ENCODE peak calls at places on chromosome 1, in ten cellular contexts. K, H, R, I, U, T, Z, X, E and S are unnamed samples.
A peak's percentile ranks its signal among the peaks of the same experiment; 100 is the strongest.

GRCh38 chr1:22508329-22508728 is 55.0 kb upstream of the EPHA8 start:
- DNase-seq in K (no peak), H (no peak), R (no peak), I (no peak), U (no peak), T (peak; percentile 30), Z (no peak), X (no peak), E (no peak), S (no peak)

GRCh38 chr1:91650764-91651163 is 150.1 kb downstream of the CDC7 start:
- DNase-seq in K (no peak), H (no peak), R (no peak), I (peak; percentile 83), U (peak; percentile 98), T (peak; percentile 100), Z (peak; percentile 77), X (no peak), E (no peak), S (no peak)

GRCh38 chr1:10890391-10891073 is 94.1 kb upstream of the CASZ1 start:
- DNase-seq in K (peak; percentile 36), H (no peak), R (no peak), I (no peak), U (no peak), T (no peak), Z (peak; percentile 14), X (no peak), E (no peak), S (no peak)

GRCh38 chr1:83959824-83960441 is 39.0 kb downstream of the TTLL7 start:
- DNase-seq in K (no peak), H (no peak), R (no peak), I (no peak), U (no peak), T (peak; percentile 79), Z (no peak), X (no peak), E (no peak), S (no peak)

GRCh38 chr1:119288751-119289150 is 79.8 kb upstream of the HAO2 start:
- DNase-seq in K (no peak), H (no peak), R (no peak), I (no peak), U (no peak), T (peak; percentile 12), Z (no peak), X (no peak), E (no peak), S (no peak)

GRCh38 chr1:173205146-173206051 is 1.7 kb downstream of the TNFSF4 start:
- DNase-seq in K (no peak), H (no peak), R (no peak), I (peak; percentile 39), U (no peak), T (peak; percentile 78), Z (no peak), X (no peak), E (no peak), S (no peak)

GRCh38 chr1:91725961-91726704 is 159.8 kb downstream of the TGFBR3 start:
- DNase-seq in K (no peak), H (no peak), R (no peak), I (peak; percentile 68), U (no peak), T (peak; percentile 97), Z (peak; percentile 56), X (no peak), E (no peak), S (no peak)

GRCh38 chr1:27671964-27672749 is at the start of gene IFI6:
- DNase-seq in K (peak; percentile 82), H (peak; percentile 91), R (no peak), I (peak; percentile 95), U (peak; percentile 89), T (peak; percentile 95), Z (peak; percentile 87), X (peak; percentile 61), E (peak; percentile 70), S (peak; percentile 87)

GRCh38 chr1:174800221-174800791 is 199.4 kb upstream of the CACYBP start:
- DNase-seq in K (no peak), H (no peak), R (no peak), I (no peak), U (no peak), T (peak; percentile 3), Z (no peak), X (no peak), E (no peak), S (no peak)

GRCh38 chr1:213649373-213649772 is 338.4 kb upstream of the PROX1 start:
- DNase-seq in K (no peak), H (no peak), R (no peak), I (no peak), U (no peak), T (no peak), Z (no peak), X (no peak), E (no peak), S (no peak)

GRCh38 chr1:28887418-28887834 is 26.9 kb upstream of the EPB41 start:
- DNase-seq in K (peak; percentile 13), H (peak; percentile 59), R (no peak), I (no peak), U (no peak), T (no peak), Z (no peak), X (no peak), E (peak; percentile 45), S (peak; percentile 58)

GRCh38 chr1:21864730-21865129 is 52.7 kb downstream of the LDLRAD2 start:
- DNase-seq in K (no peak), H (no peak), R (no peak), I (no peak), U (no peak), T (no peak), Z (peak; percentile 48), X (no peak), E (no peak), S (no peak)

GRCh38 chr1:84300991-84301758 is at the start of gene SAMD13:
- DNase-seq in K (peak; percentile 67), H (peak; percentile 38), R (no peak), I (peak; percentile 76), U (peak; percentile 39), T (peak; percentile 69), Z (peak; percentile 65), X (peak; percentile 58), E (no peak), S (peak; percentile 32)

DNA sequence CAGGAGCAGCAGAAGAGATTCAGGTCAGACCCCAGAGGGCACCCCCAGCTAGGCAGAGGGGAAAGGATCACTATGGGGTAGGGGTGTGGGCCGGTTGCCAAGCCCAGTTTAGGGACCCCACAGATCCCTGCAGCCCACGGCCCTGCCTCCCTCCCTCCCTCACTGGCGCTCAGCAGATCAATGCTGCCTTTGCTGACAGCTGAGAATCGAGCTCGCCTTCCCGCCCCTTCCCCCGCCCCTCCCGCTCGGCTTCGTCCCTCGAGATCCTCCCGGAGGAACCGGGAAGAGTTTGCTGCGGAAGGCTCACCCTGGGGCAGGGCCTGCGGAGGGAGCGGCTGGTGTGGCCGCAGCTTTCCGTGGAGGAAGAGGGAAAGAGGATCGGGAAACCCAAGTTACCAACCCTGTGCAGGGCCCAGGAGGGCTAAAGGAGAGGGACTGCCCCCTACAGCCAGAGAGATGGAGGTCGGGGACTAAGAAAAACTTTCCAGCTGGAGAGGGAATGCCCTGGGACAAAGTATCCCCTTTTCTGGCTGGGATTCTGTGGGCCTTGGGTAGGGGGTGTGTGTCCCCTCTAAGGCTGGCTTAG is 1.1 kb upstream of the KCNQ4 start:
- DNase-seq in K (peak; percentile 28), H (no peak), R (no peak), I (no peak), U (no peak), T (no peak), Z (peak; percentile 67), X (no peak), E (peak; percentile 46), S (peak; percentile 15)
- TF ChIP-seq CTCF in K (no peak), H (no peak), R (no peak), I (no peak), U (peak; percentile 50), T (peak; percentile 14), Z (no peak), X (no peak), E (no peak), S (no peak)

GRCh38 chr1:8962812-8963669 is 17.4 kb downstream of the CA6 start:
- DNase-seq in K (peak; percentile 58), H (peak; percentile 77), R (no peak), I (peak; percentile 81), U (no peak), T (no peak), Z (no peak), X (no peak), E (peak; percentile 59), S (peak; percentile 80)
- TF ChIP-seq CTCF in K (peak; percentile 46), H (peak; percentile 52), R (no peak), I (peak; percentile 44), U (peak; percentile 55), T (peak; percentile 30), Z (peak; percentile 15), X (peak; percentile 65), E (peak; percentile 51), S (peak; percentile 47)

GRCh38 chr1:78987042-78987441 is 19.5 kb downstream of the ADGRL4 start:
- DNase-seq in K (no peak), H (no peak), R (no peak), I (no peak), U (no peak), T (no peak), Z (no peak), X (no peak), E (no peak), S (no peak)
- TF ChIP-seq CTCF in K (no peak), H (no peak), R (no peak), I (no peak), U (no peak), T (no peak), Z (no peak), X (no peak), E (no peak), S (no peak)

GRCh38 chr1:64470670-64471217 is 815 bp downstream of the CACHD1 start:
- DNase-seq in K (peak; percentile 38), H (peak; percentile 45), R (no peak), I (peak; percentile 27), U (no peak), T (no peak), Z (peak; percentile 64), X (no peak), E (peak; percentile 52), S (peak; percentile 32)

GRCh38 chr1:64469614-64469976 is 334 bp upstream of the CACHD1 start:
- DNase-seq in K (no peak), H (no peak), R (no peak), I (peak; percentile 41), U (no peak), T (no peak), Z (no peak), X (no peak), E (no peak), S (no peak)

GRCh38 chr1:64471218-64471719 is 1.3 kb downstream of the CACHD1 start:
- DNase-seq in K (peak; percentile 27), H (peak; percentile 32), R (no peak), I (peak; percentile 25), U (no peak), T (no peak), Z (peak; percentile 71), X (no peak), E (peak; percentile 54), S (peak; percentile 25)

GRCh38 chr1:64469121-64469520 is 808 bp upstream of the CACHD1 start:
- DNase-seq in K (no peak), H (no peak), R (no peak), I (no peak), U (no peak), T (no peak), Z (no peak), X (no peak), E (no peak), S (no peak)

GRCh38 chr1:64469977-64470669 is at the start of gene CACHD1:
- DNase-seq in K (peak; percentile 77), H (peak; percentile 77), R (no peak), I (peak; percentile 76), U (peak; percentile 55), T (peak; percentile 70), Z (peak; percentile 88), X (peak; percentile 1), E (peak; percentile 70), S (peak; percentile 78)
- TF ChIP-seq CTCF in K (no peak), H (no peak), R (peak; percentile 46), I (peak; percentile 24), U (peak; percentile 62), T (peak; percentile 38), Z (peak; percentile 48), X (no peak), E (no peak), S (no peak)

GRCh38 chr1:233025156-233025555 is 74.7 kb downstream of the NTPCR start:
- DNase-seq in K (peak; percentile 28), H (peak; percentile 30), R (no peak), I (peak; percentile 46), U (no peak), T (peak; percentile 30), Z (peak; percentile 59), X (no peak), E (peak; percentile 75), S (peak; percentile 42)
- TF ChIP-seq CTCF in K (no peak), H (no peak), R (no peak), I (peak; percentile 27), U (peak; percentile 65), T (peak; percentile 30), Z (peak; percentile 62), X (peak; percentile 23), E (peak; percentile 45), S (peak; percentile 26)